ENCODE peak calls at places on chromosomes 4 and X, in ten cellular contexts. One of them, this sample, is unnamed.

GRCh38 chr4:85102606-85103005 is 136.1 kb upstream of the WDFY3 start:
- DNase-seq in fibroblast of the aortic adventitia: no peak
- DNase-seq in Panc1: no peak
- DNase-seq in epithelial cell of esophagus: no peak
- DNase-seq in AG04450: no peak
- DNase-seq in uterus: no peak
- DNase-seq in choroid plexus epithelial cell: peak
- DNase-seq in lung: no peak
- DNase-seq in stomach: no peak
- DNase-seq in adrenal gland: no peak
- DNase-seq in this sample: no peak

GRCh38 chrX:152220612-152221011 is 82.2 kb upstream of the MAGEA10 start:
- DNase-seq in Panc1: no peak
- DNase-seq in AG04450: no peak
- DNase-seq in lung: no peak
- DNase-seq in stomach: no peak
- DNase-seq in fibroblast of the aortic adventitia: peak
- DNase-seq in choroid plexus epithelial cell: peak
- DNase-seq in adrenal gland: no peak
- DNase-seq in uterus: no peak
- DNase-seq in epithelial cell of esophagus: peak
- DNase-seq in this sample: no peak

GRCh38 chrX:39304746-39305145 is 503.5 kb downstream of the MID1IP1 start:
- DNase-seq in choroid plexus epithelial cell: no peak
- DNase-seq in adrenal gland: no peak
- DNase-seq in epithelial cell of esophagus: no peak
- DNase-seq in uterus: no peak
- DNase-seq in AG04450: no peak
- DNase-seq in stomach: no peak
- DNase-seq in fibroblast of the aortic adventitia: no peak
- DNase-seq in Panc1: no peak
- DNase-seq in lung: no peak
- DNase-seq in this sample: no peak

GRCh38 chrX:154033848-154034247 is 14.1 kb upstream of the IRAK1 start:
- DNase-seq in lung: no peak
- DNase-seq in fibroblast of the aortic adventitia: no peak
- DNase-seq in choroid plexus epithelial cell: no peak
- DNase-seq in stomach: no peak
- DNase-seq in epithelial cell of esophagus: no peak
- DNase-seq in AG04450: no peak
- DNase-seq in adrenal gland: no peak
- DNase-seq in Panc1: no peak
- DNase-seq in uterus: no peak
- DNase-seq in this sample: no peak

GRCh38 chrX:100654256-100654655 is 10.3 kb downstream of the SRPX2 start:
- DNase-seq in AG04450: no peak
- DNase-seq in lung: no peak
- DNase-seq in stomach: no peak
- DNase-seq in adrenal gland: no peak
- DNase-seq in choroid plexus epithelial cell: peak
- DNase-seq in uterus: no peak
- DNase-seq in Panc1: no peak
- DNase-seq in epithelial cell of esophagus: peak
- DNase-seq in fibroblast of the aortic adventitia: no peak
- DNase-seq in this sample: peak

GRCh38 chr4:96170198-96170597 is 330.3 kb downstream of the PDHA2 start:
- DNase-seq in stomach: no peak
- DNase-seq in lung: no peak
- DNase-seq in fibroblast of the aortic adventitia: no peak
- DNase-seq in adrenal gland: no peak
- DNase-seq in choroid plexus epithelial cell: no peak
- DNase-seq in AG04450: no peak
- DNase-seq in uterus: no peak
- DNase-seq in epithelial cell of esophagus: no peak
- DNase-seq in Panc1: no peak
- DNase-seq in this sample: no peak

GRCh38 chr4:24212642-24213041 is 322.8 kb upstream of the PPARGC1A start:
- DNase-seq in epithelial cell of esophagus: no peak
- DNase-seq in Panc1: no peak
- DNase-seq in adrenal gland: no peak
- DNase-seq in lung: no peak
- DNase-seq in choroid plexus epithelial cell: no peak
- DNase-seq in fibroblast of the aortic adventitia: no peak
- DNase-seq in stomach: no peak
- DNase-seq in uterus: no peak
- DNase-seq in AG04450: no peak
- DNase-seq in this sample: no peak

GRCh38 chrX:96551320-96551872 is 133.2 kb upstream of the DIAPH2 start:
- DNase-seq in uterus: no peak
- DNase-seq in epithelial cell of esophagus: no peak
- DNase-seq in choroid plexus epithelial cell: no peak
- DNase-seq in stomach: no peak
- DNase-seq in Panc1: no peak
- DNase-seq in adrenal gland: no peak
- DNase-seq in lung: no peak
- DNase-seq in fibroblast of the aortic adventitia: no peak
- DNase-seq in AG04450: no peak
- DNase-seq in this sample: no peak

GRCh38 chr4:23819041-23819511 is 70.8 kb downstream of the PPARGC1A start:
- DNase-seq in stomach: no peak
- DNase-seq in adrenal gland: no peak
- DNase-seq in Panc1: no peak
- DNase-seq in epithelial cell of esophagus: no peak
- DNase-seq in fibroblast of the aortic adventitia: no peak
- DNase-seq in uterus: no peak
- DNase-seq in AG04450: no peak
- DNase-seq in choroid plexus epithelial cell: peak
- DNase-seq in lung: peak
- DNase-seq in this sample: peak

GRCh38 chr4:42653606-42654560 is 3.0 kb downstream of the ATP8A1 start:
- DNase-seq in lung: no peak
- DNase-seq in fibroblast of the aortic adventitia: peak
- DNase-seq in AG04450: no peak
- DNase-seq in choroid plexus epithelial cell: no peak
- DNase-seq in Panc1: no peak
- DNase-seq in adrenal gland: peak
- DNase-seq in uterus: no peak
- DNase-seq in epithelial cell of esophagus: peak
- DNase-seq in stomach: peak
- DNase-seq in this sample: no peak

GRCh38 chr4:27790911-27791310 is 930.3 kb downstream of the STIM2 start:
- DNase-seq in lung: no peak
- DNase-seq in uterus: no peak
- DNase-seq in choroid plexus epithelial cell: peak
- DNase-seq in stomach: no peak
- DNase-seq in fibroblast of the aortic adventitia: no peak
- DNase-seq in epithelial cell of esophagus: peak
- DNase-seq in AG04450: no peak
- DNase-seq in Panc1: no peak
- DNase-seq in adrenal gland: no peak
- DNase-seq in this sample: peak

GRCh38 chr4:97912151-97912550 is 231.1 kb downstream of the STPG2 start:
- DNase-seq in adrenal gland: no peak
- DNase-seq in choroid plexus epithelial cell: no peak
- DNase-seq in AG04450: no peak
- DNase-seq in fibroblast of the aortic adventitia: no peak
- DNase-seq in stomach: peak
- DNase-seq in uterus: no peak
- DNase-seq in Panc1: no peak
- DNase-seq in lung: no peak
- DNase-seq in epithelial cell of esophagus: no peak
- DNase-seq in this sample: no peak

GRCh38 chr4:97911236-97911906 is 231.9 kb downstream of the STPG2 start:
- DNase-seq in AG04450: no peak
- DNase-seq in adrenal gland: no peak
- DNase-seq in Panc1: no peak
- DNase-seq in epithelial cell of esophagus: no peak
- DNase-seq in stomach: no peak
- DNase-seq in uterus: no peak
- DNase-seq in choroid plexus epithelial cell: no peak
- DNase-seq in fibroblast of the aortic adventitia: no peak
- DNase-seq in lung: no peak
- DNase-seq in this sample: no peak

DNA sequence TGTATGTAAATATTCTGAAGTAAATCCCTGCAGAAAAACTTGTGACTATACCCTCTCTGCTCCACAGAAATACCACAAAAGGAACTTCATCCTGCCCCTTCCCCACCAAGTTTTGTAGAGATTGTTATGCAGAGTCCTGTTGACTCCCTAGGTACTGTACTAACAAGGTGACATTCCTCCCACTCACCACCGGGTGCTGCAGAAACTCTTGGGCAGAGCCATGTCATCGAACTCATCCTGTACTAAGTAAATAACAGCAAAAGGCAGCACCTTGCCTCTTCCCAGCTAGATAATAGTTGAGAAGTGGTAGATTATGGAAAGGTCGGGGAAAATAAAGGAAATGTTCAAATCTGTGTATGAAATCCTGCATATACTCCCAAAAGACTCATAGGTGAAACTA is 233.3 kb downstream of the STPG2 start:
- DNase-seq in stomach: no peak
- DNase-seq in choroid plexus epithelial cell: peak
- DNase-seq in lung: no peak
- DNase-seq in adrenal gland: no peak
- DNase-seq in fibroblast of the aortic adventitia: no peak
- DNase-seq in epithelial cell of esophagus: peak
- DNase-seq in AG04450: no peak
- DNase-seq in Panc1: no peak
- DNase-seq in uterus: no peak
- DNase-seq in this sample: no peak
- TF ChIP-seq CTCF in stomach: no peak
- TF ChIP-seq CTCF in choroid plexus epithelial cell: no peak
- TF ChIP-seq CTCF in lung: no peak
- TF ChIP-seq CTCF in adrenal gland: no peak
- TF ChIP-seq CTCF in fibroblast of the aortic adventitia: no peak
- TF ChIP-seq CTCF in epithelial cell of esophagus: peak
- TF ChIP-seq CTCF in AG04450: no peak
- TF ChIP-seq CTCF in Panc1: no peak
- TF ChIP-seq CTCF in uterus: no peak
- TF ChIP-seq CTCF in this sample: no peak

DNA sequence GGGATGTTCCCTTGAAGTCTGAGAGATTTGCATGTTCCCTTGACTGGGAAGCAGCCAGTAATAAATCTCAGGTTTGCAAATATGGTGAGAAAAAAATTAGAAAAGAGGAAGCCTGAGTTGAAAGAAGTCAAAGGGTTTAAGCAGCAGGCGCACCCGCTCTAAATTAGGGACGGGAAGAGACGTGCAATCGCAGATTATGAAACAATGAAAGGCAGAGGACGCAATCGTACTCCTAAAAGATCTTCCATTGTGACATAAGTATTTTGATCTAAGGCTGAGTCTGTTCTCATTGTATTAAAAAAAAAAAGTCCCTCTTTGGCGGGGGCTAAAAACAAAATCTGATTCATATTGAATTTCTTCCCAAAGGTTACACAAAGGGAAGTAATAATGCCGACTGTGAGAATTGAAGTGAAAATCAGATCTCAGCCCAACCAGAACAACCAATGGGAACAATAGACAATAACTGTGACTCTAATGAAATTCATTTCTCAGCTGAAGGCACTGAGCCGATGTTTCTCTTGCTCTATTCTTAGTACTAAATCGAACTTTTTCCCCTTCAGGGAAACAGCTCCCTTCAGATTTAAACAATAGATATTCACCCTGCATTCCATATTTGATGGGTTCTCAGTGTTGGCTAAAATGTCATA is 28.3 kb downstream of the SAT1 start:
- DNase-seq in choroid plexus epithelial cell: peak
- DNase-seq in fibroblast of the aortic adventitia: peak
- DNase-seq in epithelial cell of esophagus: peak
- DNase-seq in stomach: no peak
- DNase-seq in Panc1: no peak
- DNase-seq in adrenal gland: peak
- DNase-seq in lung: no peak
- DNase-seq in AG04450: no peak
- DNase-seq in uterus: no peak
- DNase-seq in this sample: no peak
- H3K4me3 ChIP-seq in choroid plexus epithelial cell: peak
- H3K4me3 ChIP-seq in fibroblast of the aortic adventitia: no peak
- H3K4me3 ChIP-seq in epithelial cell of esophagus: no peak
- H3K4me3 ChIP-seq in stomach: no peak
- H3K4me3 ChIP-seq in Panc1: peak
- H3K4me3 ChIP-seq in adrenal gland: no peak
- H3K4me3 ChIP-seq in lung: no peak
- H3K4me3 ChIP-seq in AG04450: no peak
- H3K4me3 ChIP-seq in uterus: no peak
- H3K4me3 ChIP-seq in this sample: no peak

DNA sequence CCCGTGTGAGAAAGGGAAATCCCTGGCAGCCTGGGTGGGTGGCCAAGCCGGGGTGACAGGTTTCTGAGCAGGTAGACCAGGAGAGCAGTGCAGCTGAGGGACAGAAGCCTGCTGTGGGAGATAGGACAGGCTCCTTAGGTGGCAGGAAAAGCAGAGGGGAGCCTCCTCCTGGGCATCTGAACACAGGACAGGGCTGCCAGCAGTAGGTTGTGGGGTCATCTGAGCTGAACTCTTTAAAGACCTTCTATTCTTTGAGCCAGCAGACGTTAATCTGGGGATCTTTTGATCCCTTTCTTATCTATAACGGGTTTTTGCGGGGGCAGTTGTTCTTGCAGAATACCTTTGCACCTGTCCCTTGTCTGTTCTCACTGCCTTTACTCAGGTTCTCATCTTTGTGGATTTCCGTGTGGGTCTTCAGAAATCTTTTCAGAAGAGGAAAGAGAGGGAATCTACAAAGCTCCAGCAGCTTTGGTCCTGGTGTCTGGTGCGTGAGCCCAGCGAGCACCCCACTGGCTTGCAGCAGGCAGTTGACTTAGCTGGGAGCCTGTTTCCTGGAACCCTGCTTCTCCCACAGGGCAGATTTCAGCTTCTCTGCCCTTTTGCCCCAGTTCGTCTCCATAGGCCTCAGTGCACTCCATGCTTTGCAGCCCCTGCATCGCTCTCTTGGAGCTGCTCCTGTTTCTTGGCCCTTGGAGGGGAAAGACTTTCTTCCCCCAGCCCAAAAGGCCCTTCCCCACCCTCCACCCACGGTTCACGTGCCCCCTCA is 35.8 kb upstream of the TADA2B start:
- DNase-seq in choroid plexus epithelial cell: no peak
- DNase-seq in stomach: no peak
- DNase-seq in uterus: no peak
- DNase-seq in AG04450: no peak
- DNase-seq in lung: no peak
- DNase-seq in fibroblast of the aortic adventitia: no peak
- DNase-seq in epithelial cell of esophagus: no peak
- DNase-seq in Panc1: no peak
- DNase-seq in adrenal gland: no peak
- DNase-seq in this sample: no peak
- TF ChIP-seq CTCF in choroid plexus epithelial cell: no peak
- TF ChIP-seq CTCF in stomach: no peak
- TF ChIP-seq CTCF in uterus: no peak
- TF ChIP-seq CTCF in AG04450: no peak
- TF ChIP-seq CTCF in lung: no peak
- TF ChIP-seq CTCF in fibroblast of the aortic adventitia: no peak
- TF ChIP-seq CTCF in epithelial cell of esophagus: no peak
- TF ChIP-seq CTCF in Panc1: no peak
- TF ChIP-seq CTCF in adrenal gland: no peak
- TF ChIP-seq CTCF in this sample: no peak

GRCh38 chr4:25654971-25655963 is at the start of gene SLC34A2:
- DNase-seq in epithelial cell of esophagus: peak
- DNase-seq in stomach: peak
- DNase-seq in choroid plexus epithelial cell: no peak
- DNase-seq in AG04450: no peak
- DNase-seq in fibroblast of the aortic adventitia: no peak
- DNase-seq in lung: peak
- DNase-seq in Panc1: no peak
- DNase-seq in uterus: no peak
- DNase-seq in adrenal gland: no peak
- DNase-seq in this sample: no peak
- H3K4me3 ChIP-seq in epithelial cell of esophagus: peak
- H3K4me3 ChIP-seq in stomach: no peak
- H3K4me3 ChIP-seq in choroid plexus epithelial cell: no peak
- H3K4me3 ChIP-seq in AG04450: no peak
- H3K4me3 ChIP-seq in fibroblast of the aortic adventitia: no peak
- H3K4me3 ChIP-seq in lung: peak
- H3K4me3 ChIP-seq in Panc1: no peak
- H3K4me3 ChIP-seq in uterus: no peak
- H3K4me3 ChIP-seq in adrenal gland: no peak
- H3K4me3 ChIP-seq in this sample: no peak